ENCODE peak calls at places on chromosome X, in four cellular contexts. O is kidney tubule cell, V is GM13977, Y is RWPE1. N is an unnamed sample.

GRCh38 chrX:104695593-104695992 is 129.6 kb downstream of the IL1RAPL2 start:
- DNase-seq in O (no peak), V (no peak), Y (no peak), N (no peak)

GRCh38 chrX:106404512-106404911 is 207.3 kb upstream of the RADX start:
- DNase-seq in O (peak; percentile 19), V (no peak), Y (peak; percentile 11), N (no peak)

GRCh38 chrX:18964026-18964425 is 19.9 kb downstream of the PHKA2 start:
- DNase-seq in O (no peak), V (no peak), Y (no peak), N (no peak)

GRCh38 chrX:45758319-45758718 is 557.6 kb upstream of the DIPK2B start:
- DNase-seq in O (peak; percentile 93), V (no peak), Y (no peak), N (no peak)

GRCh38 chrX:8879750-8880149 is 78.6 kb upstream of the FAM9A start:
- DNase-seq in O (peak; percentile 30), V (peak; percentile 8), Y (peak; percentile 16), N (peak; percentile 48)

GRCh38 chrX:45794995-45795337 is 594.3 kb upstream of the DIPK2B start:
- DNase-seq in O (no peak), V (no peak), Y (no peak), N (no peak)

GRCh38 chrX:97876697-97877407 is 993.1 kb downstream of the RPA4 start:
- DNase-seq in O (no peak), V (no peak), Y (no peak), N (no peak)

GRCh38 chrX:153722704-153723350 is 1.4 kb downstream of the BCAP31 start:
- DNase-seq in O (no peak), V (no peak), Y (no peak), N (no peak)

GRCh38 chrX:73581002-73581628 is 18.1 kb downstream of the CHIC1 start:
- DNase-seq in O (peak; percentile 22), V (no peak), Y (no peak), N (no peak)

GRCh38 chrX:15739886-15740285 is 1.8 kb downstream of the CA5B start:
- DNase-seq in O (no peak), V (no peak), Y (peak; percentile 1), N (no peak)

GRCh38 chrX:112851161-112851779 is 10.6 kb upstream of the AMOT start:
- DNase-seq in O (no peak), V (peak; percentile 74), Y (no peak), N (peak; percentile 44)

GRCh38 chrX:1213971-1214370 is 1.5 kb upstream of the CRLF2 start:
- DNase-seq in O (no peak), V (no peak), Y (no peak), N (no peak)

GRCh38 chrX:9557508-9557907 is 92.7 kb downstream of the TBL1X start:
- DNase-seq in O (peak; percentile 50), V (no peak), Y (no peak), N (no peak)

GRCh38 chrX:39519213-39519544 is 578.6 kb downstream of the BCOR start:
- DNase-seq in O (no peak), V (no peak), Y (no peak), N (no peak)

GRCh38 chrX:23825675-23826074 is 42.7 kb downstream of the SAT1 start:
- DNase-seq in O (no peak), V (no peak), Y (no peak), N (no peak)

GRCh38 chrX:16853537-16853936 is 16.6 kb downstream of the RBBP7 start:
- DNase-seq in O (peak; percentile 51), V (no peak), Y (no peak), N (no peak)

GRCh38 chrX:135652602-135653001 is 60.8 kb upstream of the CT45A1 start:
- DNase-seq in O (no peak), V (no peak), Y (no peak), N (no peak)

GRCh38 chrX:2423293-2423692 is 77.5 kb downstream of the DHRSX start:
- DNase-seq in O (peak; percentile 92), V (no peak), Y (no peak), N (no peak)

GRCh38 chrX:134671207-134671750 is 13.0 kb upstream of the PLAC1 start:
- DNase-seq in O (peak; percentile 37), V (no peak), Y (no peak), N (no peak)